ENCODE peak calls at places on chromosomes 5 and 9, in nine cellular contexts. F, K, I, V, Y, T, A, H and J are unnamed samples.

GRCh38 chr5:135535820-135536801 is at the start of gene NEUROG1:
- DNase-seq in F (peak), K (no peak), I (no peak), V (no peak), Y (no peak), T (no peak), A (no peak), H (no peak), J (no peak)

GRCh38 chr9:92614763-92615441 is 55.0 kb downstream of the IPPK start:
- DNase-seq in F (no peak), K (no peak), I (no peak), V (no peak), Y (no peak), T (no peak), A (no peak), H (no peak), J (no peak)

GRCh38 chr5:159094745-159095144 is 5.0 kb downstream of the EBF1 start:
- DNase-seq in F (peak), K (peak), I (peak), V (no peak), Y (peak), T (peak), A (peak), H (no peak), J (no peak)

GRCh38 chr9:111896942-111897830 is 572 bp downstream of the UGCG start:
- DNase-seq in F (peak), K (peak), I (peak), V (peak), Y (no peak), T (peak), A (peak), H (peak), J (peak)

GRCh38 chr9:7374966-7375650 is 424.5 kb downstream of the DMAC1 start:
- DNase-seq in F (peak), K (no peak), I (no peak), V (no peak), Y (no peak), T (no peak), A (no peak), H (no peak), J (no peak)

GRCh38 chr5:159463590-159464321 is 133.5 kb upstream of the IL12B start:
- DNase-seq in F (peak), K (no peak), I (no peak), V (no peak), Y (no peak), T (no peak), A (no peak), H (no peak), J (no peak)

GRCh38 chr5:30112842-30113241 is 1080.6 kb upstream of the CDH6 start:
- DNase-seq in F (no peak), K (no peak), I (no peak), V (no peak), Y (no peak), T (no peak), A (no peak), H (no peak), J (no peak)

GRCh38 chr5:111308951-111309350 is 84.8 kb downstream of the CAMK4 start:
- DNase-seq in F (no peak), K (no peak), I (no peak), V (no peak), Y (no peak), T (no peak), A (no peak), H (no peak), J (no peak)

GRCh38 chr5:5929231-5929630 is 449.1 kb downstream of the MED10 start:
- DNase-seq in F (no peak), K (no peak), I (no peak), V (no peak), Y (no peak), T (no peak), A (no peak), H (no peak), J (no peak)

GRCh38 chr5:153601377-153601776 is 110.9 kb downstream of the GRIA1 start:
- DNase-seq in F (no peak), K (no peak), I (no peak), V (no peak), Y (no peak), T (no peak), A (no peak), H (no peak), J (no peak)

GRCh38 chr9:37776328-37776727 is 8.5 kb downstream of the EXOSC3 start:
- DNase-seq in F (no peak), K (no peak), I (no peak), V (no peak), Y (no peak), T (no peak), A (no peak), H (no peak), J (no peak)